ENCODE peak calls at places on chromosomes 2 and 18, in four cellular contexts. L is MCF 10A, V is glutamatergic neuron, P is ecto neural progenitor cell. X is an unnamed sample.

GRCh38 chr2:40957508-40957907 is 505.6 kb upstream of the SLC8A1 start:
- DNase-seq in L (peak; percentile 13), V (no peak), P (no peak), X (no peak)

GRCh38 chr2:233010569-233011267 is 2.3 kb downstream of the NGEF start:
- DNase-seq in P (no peak), V (no peak), L (no peak), X (no peak)

GRCh38 chr2:143513081-143513480 is 383.9 kb downstream of the ARHGAP15 start:
- DNase-seq in P (peak; percentile 52), L (peak; percentile 49), V (peak; percentile 37), X (no peak)

GRCh38 chr2:26609133-26609532 is 32.0 kb downstream of the CIB4 start:
- DNase-seq in L (no peak), V (no peak), P (peak; percentile 43), X (no peak)

GRCh38 chr2:46832543-46832942 is 83.1 kb downstream of the MCFD2 start:
- DNase-seq in V (no peak), P (no peak), L (no peak), X (no peak)

GRCh38 chr2:206164261-206164862 is 4.7 kb downstream of the EEF1B2 start:
- DNase-seq in V (no peak), P (peak; percentile 50), L (peak; percentile 62), X (peak; percentile 2)

GRCh38 chr2:199309411-199309810 is 148.3 kb downstream of the SATB2 start:
- DNase-seq in V (no peak), P (no peak), L (no peak), X (no peak)

GRCh38 chr2:85830645-85831044 is 58.1 kb downstream of the ST3GAL5 start:
- DNase-seq in L (peak; percentile 18), P (no peak), V (no peak), X (no peak)

GRCh38 chr18:63676526-63676925 is 14.8 kb upstream of the SERPINB3 start:
- DNase-seq in V (peak; percentile 21), L (peak; percentile 50), P (peak; percentile 55), X (no peak)

GRCh38 chr18:10563886-10564285 is 38.1 kb downstream of the NAPG start:
- DNase-seq in L (peak; percentile 89), V (no peak), P (peak; percentile 8), X (no peak)

GRCh38 chr2:43133708-43134570 is 92.5 kb downstream of the ZFP36L2 start:
- DNase-seq in V (peak; percentile 14), P (no peak), L (no peak), X (no peak)

GRCh38 chr2:109516445-109517117 is 97.2 kb downstream of the SEPTIN10 start:
- DNase-seq in P (peak; percentile 85), L (peak; percentile 72), V (peak; percentile 90), X (peak; percentile 59)

GRCh38 chr2:142041105-142041504 is 89.7 kb downstream of the LRP1B start:
- DNase-seq in V (no peak), L (no peak), P (no peak), X (no peak)

GRCh38 chr2:27796991-27797752 is 25.7 kb downstream of the MRPL33 start:
- DNase-seq in L (peak; percentile 50), P (no peak), V (no peak), X (no peak)

GRCh38 chr18:2087877-2088673 is 483.2 kb downstream of the METTL4 start:
- DNase-seq in L (peak; percentile 40), V (no peak), P (no peak), X (no peak)